ENCODE peak calls at places on chromosome 18, in five cellular contexts. H is GM23338; N is stimulated activated naive CD8-positive, alpha-beta T cell treated with anti-CD3 and anti-CD28 coated beads, Interleukin-15, Interleukin-2, amounts not matched to agents 100 U/mL and 50 U/mL, for 24 hours; O is HepG2; R is left cardiac atrium. L is an unnamed sample.

GRCh38 chr18:73487956-73488355 is 620.2 kb upstream of the NETO1 start:
- ATAC-seq in H (no peak), N (no peak), O (no peak), R (no peak), L (no peak)

GRCh38 chr18:75167759-75168211 is 41.2 kb downstream of the PTGR3 start:
- ATAC-seq in H (no peak), N (no peak), O (no peak), R (peak), L (no peak)

GRCh38 chr18:58148954-58149471 is 105.0 kb downstream of the NEDD4L start:
- ATAC-seq in H (no peak), N (no peak), O (no peak), R (no peak), L (no peak)

GRCh38 chr18:45993441-45993840 is 26.3 kb upstream of the EPG5 start:
- ATAC-seq in H (no peak), N (no peak), O (no peak), R (no peak), L (no peak)

GRCh38 chr18:12257996-12258718 is 4.0 kb downstream of the CIDEA start:
- ATAC-seq in H (no peak), N (no peak), O (no peak), R (no peak), L (no peak)

GRCh38 chr18:31565782-31566512 is 25.7 kb upstream of the TTR start:
- ATAC-seq in H (no peak), N (no peak), O (peak), R (no peak), L (no peak)

GRCh38 chr18:31429623-31430022 is 17.9 kb upstream of the DSG3 start:
- ATAC-seq in H (peak), N (no peak), O (no peak), R (no peak), L (no peak)

GRCh38 chr18:74451148-74451547 is 6.0 kb downstream of the DIPK1C start:
- ATAC-seq in H (no peak), N (no peak), O (peak), R (no peak), L (no peak)

GRCh38 chr18:60295776-60296175 is 76.8 kb downstream of the MC4R start:
- ATAC-seq in H (no peak), N (no peak), O (no peak), R (no peak), L (no peak)

GRCh38 chr18:76658627-76659026 is 163.6 kb upstream of the ZNF516 start:
- ATAC-seq in H (peak), N (peak), O (peak), R (no peak), L (peak)

GRCh38 chr18:34549367-34549766 is 160.7 kb upstream of the DTNA start:
- ATAC-seq in H (no peak), N (no peak), O (no peak), R (no peak), L (no peak)

GRCh38 chr18:37265382-37265781 is 300.2 kb downstream of the CELF4 start:
- ATAC-seq in H (no peak), N (no peak), O (no peak), R (no peak), L (no peak)

GRCh38 chr18:69936191-69936558 is 11.5 kb downstream of the CD226 start:
- ATAC-seq in H (no peak), N (no peak), O (no peak), R (peak), L (peak)

GRCh38 chr18:58438161-58438983 is 190.5 kb downstream of the ALPK2 start:
- ATAC-seq in H (no peak), N (peak), O (no peak), R (no peak), L (peak)

GRCh38 chr18:6624729-6625308 is 104.7 kb upstream of the ARHGAP28 start:
- ATAC-seq in H (no peak), N (no peak), O (no peak), R (peak), L (no peak)

GRCh38 chr18:58045265-58046086 is 1.4 kb downstream of the NEDD4L start:
- ATAC-seq in H (peak), N (no peak), O (peak), R (no peak), L (no peak)

GRCh38 chr18:24022141-24022540 is 7.6 kb downstream of the TTC39C start:
- ATAC-seq in H (no peak), N (no peak), O (no peak), R (peak), L (no peak)

GRCh38 chr18:13572148-13572547 is 154.2 kb downstream of the FAM210A start:
- ATAC-seq in H (no peak), N (no peak), O (no peak), R (no peak), L (no peak)

GRCh38 chr18:79275992-79276391 is 119.7 kb upstream of the NFATC1 start:
- ATAC-seq in H (no peak), N (peak), O (no peak), R (no peak), L (peak)